ENCODE peak calls at places on chromosomes 13 and 19, in nine cellular contexts. One of them, this sample, is unnamed.

GRCh38 chr19:11373166-11373884 is 1.1 kb upstream of the SWSAP1 start:
- DNase-seq in suprapubic skin: no peak
- DNase-seq in transverse colon: no peak
- DNase-seq in upper lobe of left lung: peak; percentile 70
- DNase-seq in breast epithelium: no peak
- DNase-seq in stomach: peak; percentile 44
- DNase-seq in ovary: no peak
- DNase-seq in IMR-90: no peak
- DNase-seq in H1: no peak
- DNase-seq in this sample: no peak

GRCh38 chr13:77545626-77546412 is 10.3 kb downstream of the SCEL start:
- DNase-seq in suprapubic skin: no peak
- DNase-seq in transverse colon: no peak
- DNase-seq in upper lobe of left lung: peak; percentile 42
- DNase-seq in breast epithelium: no peak
- DNase-seq in stomach: no peak
- DNase-seq in ovary: no peak
- DNase-seq in IMR-90: no peak
- DNase-seq in H1: no peak
- DNase-seq in this sample: no peak

GRCh38 chr13:33953781-33954180 is 135.8 kb downstream of the RFC3 start:
- DNase-seq in suprapubic skin: no peak
- DNase-seq in transverse colon: no peak
- DNase-seq in upper lobe of left lung: no peak
- DNase-seq in breast epithelium: no peak
- DNase-seq in stomach: no peak
- DNase-seq in ovary: no peak
- DNase-seq in IMR-90: no peak
- DNase-seq in H1: no peak
- DNase-seq in this sample: no peak

GRCh38 chr13:42266464-42266863 is 5.5 kb upstream of the AKAP11 start:
- DNase-seq in suprapubic skin: no peak
- DNase-seq in transverse colon: no peak
- DNase-seq in upper lobe of left lung: no peak
- DNase-seq in breast epithelium: no peak
- DNase-seq in stomach: no peak
- DNase-seq in ovary: no peak
- DNase-seq in IMR-90: peak; percentile 79
- DNase-seq in H1: no peak
- DNase-seq in this sample: peak; percentile 16

GRCh38 chr19:46603752-46604241 is 2.7 kb downstream of the CALM3 start:
- DNase-seq in suprapubic skin: no peak
- DNase-seq in transverse colon: no peak
- DNase-seq in upper lobe of left lung: no peak
- DNase-seq in breast epithelium: no peak
- DNase-seq in stomach: no peak
- DNase-seq in ovary: no peak
- DNase-seq in IMR-90: no peak
- DNase-seq in H1: no peak
- DNase-seq in this sample: peak; percentile 23

GRCh38 chr13:76043882-76044281 is 407.8 kb downstream of the LMO7 start:
- DNase-seq in suprapubic skin: no peak
- DNase-seq in transverse colon: no peak
- DNase-seq in upper lobe of left lung: no peak
- DNase-seq in breast epithelium: no peak
- DNase-seq in stomach: no peak
- DNase-seq in ovary: no peak
- DNase-seq in IMR-90: no peak
- DNase-seq in H1: no peak
- DNase-seq in this sample: no peak

GRCh38 chr19:35029737-35030256 is 473 bp upstream of the SCN1B start:
- DNase-seq in suprapubic skin: no peak
- DNase-seq in transverse colon: no peak
- DNase-seq in upper lobe of left lung: no peak
- DNase-seq in breast epithelium: no peak
- DNase-seq in stomach: no peak
- DNase-seq in ovary: no peak
- DNase-seq in IMR-90: no peak
- DNase-seq in H1: no peak
- DNase-seq in this sample: no peak

GRCh38 chr13:24984134-24984533 is 111.8 kb upstream of the PABPC3 start:
- DNase-seq in suprapubic skin: no peak
- DNase-seq in transverse colon: no peak
- DNase-seq in upper lobe of left lung: no peak
- DNase-seq in breast epithelium: no peak
- DNase-seq in stomach: no peak
- DNase-seq in ovary: no peak
- DNase-seq in IMR-90: no peak
- DNase-seq in H1: no peak
- DNase-seq in this sample: no peak

GRCh38 chr19:33686687-33687541 is 65.2 kb downstream of the CHST8 start:
- DNase-seq in suprapubic skin: peak; percentile 35
- DNase-seq in transverse colon: no peak
- DNase-seq in upper lobe of left lung: no peak
- DNase-seq in breast epithelium: no peak
- DNase-seq in stomach: no peak
- DNase-seq in ovary: no peak
- DNase-seq in IMR-90: no peak
- DNase-seq in H1: no peak
- DNase-seq in this sample: peak; percentile 47

GRCh38 chr19:36110487-36111199 is at the start of gene OVOL3:
- DNase-seq in suprapubic skin: no peak
- DNase-seq in transverse colon: no peak
- DNase-seq in upper lobe of left lung: no peak
- DNase-seq in breast epithelium: no peak
- DNase-seq in stomach: no peak
- DNase-seq in ovary: no peak
- DNase-seq in IMR-90: no peak
- DNase-seq in H1: no peak
- DNase-seq in this sample: no peak

GRCh38 chr13:23871616-23872220 is 17.5 kb downstream of the MIPEP start:
- DNase-seq in suprapubic skin: no peak
- DNase-seq in transverse colon: no peak
- DNase-seq in upper lobe of left lung: no peak
- DNase-seq in breast epithelium: no peak
- DNase-seq in stomach: no peak
- DNase-seq in ovary: no peak
- DNase-seq in IMR-90: peak; percentile 59
- DNase-seq in H1: no peak
- DNase-seq in this sample: no peak

GRCh38 chr13:31042501-31043165 is 110.2 kb downstream of the TEX26 start:
- DNase-seq in suprapubic skin: no peak
- DNase-seq in transverse colon: no peak
- DNase-seq in upper lobe of left lung: no peak
- DNase-seq in breast epithelium: no peak
- DNase-seq in stomach: no peak
- DNase-seq in ovary: no peak
- DNase-seq in IMR-90: no peak
- DNase-seq in H1: no peak
- DNase-seq in this sample: no peak

GRCh38 chr19:32017341-32017948 is 328.0 kb upstream of the ZNF507 start:
- DNase-seq in suprapubic skin: no peak
- DNase-seq in transverse colon: no peak
- DNase-seq in upper lobe of left lung: no peak
- DNase-seq in breast epithelium: no peak
- DNase-seq in stomach: no peak
- DNase-seq in ovary: no peak
- DNase-seq in IMR-90: no peak
- DNase-seq in H1: no peak
- DNase-seq in this sample: no peak

GRCh38 chr13:113971471-113972231 is 2.2 kb downstream of the C13orf46 start:
- DNase-seq in suprapubic skin: peak; percentile 70
- DNase-seq in transverse colon: no peak
- DNase-seq in upper lobe of left lung: no peak
- DNase-seq in breast epithelium: no peak
- DNase-seq in stomach: no peak
- DNase-seq in ovary: no peak
- DNase-seq in IMR-90: no peak
- DNase-seq in H1: no peak
- DNase-seq in this sample: no peak

GRCh38 chr13:51999525-51999924 is 11.7 kb downstream of the ATP7B start:
- DNase-seq in suprapubic skin: no peak
- DNase-seq in transverse colon: no peak
- DNase-seq in upper lobe of left lung: peak; percentile 52
- DNase-seq in breast epithelium: peak; percentile 62
- DNase-seq in stomach: peak; percentile 85
- DNase-seq in ovary: no peak
- DNase-seq in IMR-90: peak; percentile 25
- DNase-seq in H1: no peak
- DNase-seq in this sample: peak; percentile 89

GRCh38 chr13:98097749-98098148 is 45.1 kb upstream of the FARP1 start:
- DNase-seq in suprapubic skin: no peak
- DNase-seq in transverse colon: no peak
- DNase-seq in upper lobe of left lung: no peak
- DNase-seq in breast epithelium: no peak
- DNase-seq in stomach: no peak
- DNase-seq in ovary: no peak
- DNase-seq in IMR-90: no peak
- DNase-seq in H1: no peak
- DNase-seq in this sample: no peak

GRCh38 chr19:16209266-16209665 is 11.6 kb downstream of the AP1M1 start:
- DNase-seq in suprapubic skin: no peak
- DNase-seq in transverse colon: no peak
- DNase-seq in upper lobe of left lung: no peak
- DNase-seq in breast epithelium: no peak
- DNase-seq in stomach: no peak
- DNase-seq in ovary: no peak
- DNase-seq in IMR-90: no peak
- DNase-seq in H1: no peak
- DNase-seq in this sample: no peak

GRCh38 chr13:25149670-25150069 is 22.4 kb downstream of the AMER2 start:
- DNase-seq in suprapubic skin: no peak
- DNase-seq in transverse colon: no peak
- DNase-seq in upper lobe of left lung: no peak
- DNase-seq in breast epithelium: no peak
- DNase-seq in stomach: no peak
- DNase-seq in ovary: no peak
- DNase-seq in IMR-90: no peak
- DNase-seq in H1: no peak
- DNase-seq in this sample: no peak

GRCh38 chr13:46165485-46166220 is 16.3 kb downstream of the LCP1 start:
- DNase-seq in suprapubic skin: no peak
- DNase-seq in transverse colon: no peak
- DNase-seq in upper lobe of left lung: no peak
- DNase-seq in breast epithelium: no peak
- DNase-seq in stomach: no peak
- DNase-seq in ovary: no peak
- DNase-seq in IMR-90: no peak
- DNase-seq in H1: no peak
- DNase-seq in this sample: no peak
- H3K4me1 ChIP-seq in suprapubic skin: peaks cover 21% of the 10 kb centered on the region
- H3K4me1 ChIP-seq in transverse colon: no peaks in the 10 kb centered on the region
- H3K4me1 ChIP-seq in upper lobe of left lung: peaks cover 23% of the 10 kb centered on the region
- H3K4me1 ChIP-seq in breast epithelium: no peaks in the 10 kb centered on the region
- H3K4me1 ChIP-seq in stomach: no peaks in the 10 kb centered on the region
- H3K4me1 ChIP-seq in ovary: no peaks in the 10 kb centered on the region
- H3K4me1 ChIP-seq in IMR-90: no peaks in the 10 kb centered on the region
- H3K4me1 ChIP-seq in H1: no peaks in the 10 kb centered on the region
- H3K4me1 ChIP-seq in this sample: peaks cover 3% of the 10 kb centered on the region

DNA sequence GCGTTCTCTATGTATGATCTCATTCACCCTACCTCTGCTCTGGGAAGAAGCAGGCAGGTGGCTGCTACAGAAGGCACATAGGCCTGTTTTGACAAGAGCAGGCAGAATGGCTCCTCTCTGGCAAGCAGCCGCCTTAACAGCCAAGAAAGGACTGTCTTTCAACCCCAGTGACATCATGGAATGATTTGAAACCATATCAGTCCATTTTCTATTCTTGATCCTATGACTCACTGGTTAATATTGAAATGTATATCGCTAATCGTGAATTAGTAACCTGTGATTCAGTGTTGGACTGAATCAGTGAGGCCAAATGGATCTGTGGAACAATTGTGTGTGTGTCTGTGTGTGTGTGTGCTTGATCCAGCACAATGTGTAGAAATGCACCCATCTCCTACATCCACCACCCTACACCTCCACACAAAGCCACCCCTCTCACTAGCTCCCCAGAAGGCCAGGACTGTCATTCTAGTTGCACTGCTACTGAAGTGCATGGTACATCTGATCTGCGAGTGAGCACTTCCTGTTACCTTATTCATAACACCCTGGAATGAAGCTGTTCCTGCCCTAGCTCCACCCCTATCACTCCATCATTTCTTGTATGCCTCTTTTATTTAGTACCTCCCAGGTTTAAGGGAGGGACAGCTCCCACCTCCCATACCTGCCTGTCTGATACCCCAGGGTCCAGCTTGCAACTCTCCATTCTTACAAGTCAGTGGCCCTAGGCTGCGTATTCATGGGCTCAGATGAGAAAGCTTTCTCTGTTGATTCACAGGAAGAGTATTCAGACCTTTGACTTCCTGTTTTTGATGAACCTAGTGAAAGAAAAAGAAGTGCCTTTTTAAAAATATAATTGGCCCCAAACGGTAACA is 460.0 kb downstream of the FOXO1 start:
- DNase-seq in suprapubic skin: no peak
- DNase-seq in transverse colon: no peak
- DNase-seq in upper lobe of left lung: no peak
- DNase-seq in breast epithelium: no peak
- DNase-seq in stomach: peak; percentile 46
- DNase-seq in ovary: no peak
- DNase-seq in IMR-90: peak; percentile 7
- DNase-seq in H1: no peak
- DNase-seq in this sample: no peak
- TF ChIP-seq POLR2A in suprapubic skin: no peak
- TF ChIP-seq POLR2A in transverse colon: peak; percentile 25
- TF ChIP-seq POLR2A in upper lobe of left lung: no peak
- TF ChIP-seq POLR2A in breast epithelium: no peak
- TF ChIP-seq POLR2A in stomach: no peak
- TF ChIP-seq POLR2A in ovary: no peak
- TF ChIP-seq POLR2A in IMR-90: no peak
- TF ChIP-seq POLR2A in H1: no peak
- TF ChIP-seq POLR2A in this sample: no peak

DNA sequence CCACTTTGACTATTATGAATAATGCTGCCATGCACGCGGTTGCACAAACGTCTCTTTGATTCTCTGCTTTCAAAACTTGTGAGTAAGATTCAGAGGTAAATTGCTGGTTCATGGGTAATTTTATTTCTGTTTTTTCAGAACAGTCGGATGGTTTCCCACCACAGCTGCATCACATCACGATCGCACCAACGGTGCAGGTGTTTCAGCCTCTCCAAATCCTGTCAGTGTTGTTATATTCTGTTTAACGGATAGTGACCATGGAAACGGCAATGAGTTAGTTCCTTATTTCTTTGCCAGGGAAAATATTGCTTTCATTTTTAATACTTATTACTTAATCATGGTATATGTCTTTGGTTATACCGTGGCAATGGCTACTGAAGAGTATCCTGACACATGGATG is 19.1 kb upstream of the ZNF835 start:
- DNase-seq in suprapubic skin: no peak
- DNase-seq in transverse colon: no peak
- DNase-seq in upper lobe of left lung: no peak
- DNase-seq in breast epithelium: no peak
- DNase-seq in stomach: no peak
- DNase-seq in ovary: no peak
- DNase-seq in IMR-90: no peak
- DNase-seq in H1: no peak
- DNase-seq in this sample: no peak
- H3K9me3 ChIP-seq in suprapubic skin: no peaks in the 10 kb centered on the region
- H3K9me3 ChIP-seq in transverse colon: no peaks in the 10 kb centered on the region
- H3K9me3 ChIP-seq in upper lobe of left lung: no peaks in the 10 kb centered on the region
- H3K9me3 ChIP-seq in breast epithelium: no peaks in the 10 kb centered on the region
- H3K9me3 ChIP-seq in stomach: peaks cover 24% of the 10 kb centered on the region
- H3K9me3 ChIP-seq in ovary: no peaks in the 10 kb centered on the region
- H3K9me3 ChIP-seq in IMR-90: peaks cover 39% of the 10 kb centered on the region
- H3K9me3 ChIP-seq in H1: peaks cover 80% of the 10 kb centered on the region
- H3K9me3 ChIP-seq in this sample: no peaks in the 10 kb centered on the region

GRCh38 chr13:21018220-21018619 is 43.2 kb downstream of the LATS2 start:
- DNase-seq in suprapubic skin: no peak
- DNase-seq in transverse colon: no peak
- DNase-seq in upper lobe of left lung: peak; percentile 40
- DNase-seq in breast epithelium: no peak
- DNase-seq in stomach: no peak
- DNase-seq in ovary: no peak
- DNase-seq in IMR-90: no peak
- DNase-seq in H1: no peak
- DNase-seq in this sample: no peak
- H3K4me1 ChIP-seq in suprapubic skin: peaks cover 19% of the 10 kb centered on the region
- H3K4me1 ChIP-seq in transverse colon: peaks cover 58% of the 10 kb centered on the region
- H3K4me1 ChIP-seq in upper lobe of left lung: peaks cover 81% of the 10 kb centered on the region
- H3K4me1 ChIP-seq in breast epithelium: peaks cover 4% of the 10 kb centered on the region
- H3K4me1 ChIP-seq in stomach: peaks cover 56% of the 10 kb centered on the region
- H3K4me1 ChIP-seq in ovary: peaks cover 39% of the 10 kb centered on the region
- H3K4me1 ChIP-seq in IMR-90: peaks cover 48% of the 10 kb centered on the region
- H3K4me1 ChIP-seq in H1: peaks cover 2% of the 10 kb centered on the region
- H3K4me1 ChIP-seq in this sample: peaks cover 65% of the 10 kb centered on the region

This sample was measured in heart left ventricle.